ENCODE peak calls at places on chromosome 4, in nine cellular contexts. D is neuronal stem cell, L is fibroblast of lung, X is GM23248, G is tibial artery, U is dorsolateral prefrontal cortex, C is HepG2, Q is right lobe of liver, B is A673. A is an unnamed sample.

GRCh38 chr4:47831026-47831689 is 6.7 kb downstream of the CORIN start:
- DNase-seq in D (no peak), L (no peak), X (no peak), G (no peak), U (no peak), C (no peak), Q (no peak), B (no peak), A (no peak)

GRCh38 chr4:145840162-145840768 is 98.4 kb downstream of the ZNF827 start:
- DNase-seq in D (no peak), L (peak; percentile 64), X (peak; percentile 60), G (no peak), U (no peak), C (peak; percentile 45), Q (no peak), B (peak; percentile 86), A (no peak)

GRCh38 chr4:145098675-145099037 is 545 bp downstream of the ABCE1 start:
- DNase-seq in D (no peak), L (peak; percentile 63), X (peak; percentile 86), G (no peak), U (no peak), C (peak; percentile 56), Q (no peak), B (peak; percentile 43), A (no peak)

GRCh38 chr4:54054501-54054900 is 9.9 kb downstream of the CHIC2 start:
- DNase-seq in D (no peak), L (no peak), X (no peak), G (no peak), U (no peak), C (no peak), Q (no peak), B (no peak), A (no peak)

GRCh38 chr4:129362685-129363274 is 266.8 kb downstream of the C4orf33 start:
- DNase-seq in D (peak; percentile 81), L (peak; percentile 81), X (peak; percentile 70), G (no peak), U (peak; percentile 21), C (peak; percentile 50), Q (peak; percentile 26), B (peak; percentile 76), A (peak; percentile 50)

GRCh38 chr4:176340871-176341685 is 21.3 kb downstream of the SPCS3 start:
- DNase-seq in D (peak; percentile 47), L (peak; percentile 80), X (peak; percentile 72), G (no peak), U (no peak), C (peak; percentile 24), Q (no peak), B (peak; percentile 61), A (no peak)

GRCh38 chr4:14254252-14254651 is 626.7 kb upstream of the BOD1L1 start:
- DNase-seq in D (no peak), L (peak; percentile 10), X (peak; percentile 68), G (peak; percentile 65), U (no peak), C (no peak), Q (peak; percentile 42), B (peak; percentile 53), A (peak; percentile 22)

GRCh38 chr4:173735055-173735454 is 205.0 kb upstream of the HAND2 start:
- DNase-seq in D (no peak), L (peak; percentile 61), X (peak; percentile 60), G (no peak), U (no peak), C (no peak), Q (no peak), B (peak; percentile 48), A (no peak)

GRCh38 chr4:86451560-86452322 is 91.9 kb upstream of the MAPK10 start:
- DNase-seq in D (no peak), L (peak; percentile 34), X (peak; percentile 34), G (no peak), U (no peak), C (no peak), Q (no peak), B (no peak), A (no peak)

GRCh38 chr4:40910706-40911105 is 161.0 kb downstream of the NSUN7 start:
- DNase-seq in D (no peak), L (peak; percentile 53), X (no peak), G (no peak), U (no peak), C (no peak), Q (no peak), B (no peak), A (no peak)

GRCh38 chr4:78057135-78057599 is at the start of gene FRAS1:
- DNase-seq in D (peak; percentile 69), L (peak; percentile 30), X (peak; percentile 69), G (no peak), U (peak; percentile 34), C (peak; percentile 62), Q (peak; percentile 24), B (peak; percentile 17), A (no peak)

GRCh38 chr4:120816385-120816784 is 106.1 kb downstream of the PRDM5 start:
- DNase-seq in D (no peak), L (no peak), X (peak; percentile 39), G (no peak), U (no peak), C (no peak), Q (no peak), B (no peak), A (no peak)

GRCh38 chr4:168021666-168022065 is 70.7 kb upstream of the ANXA10 start:
- DNase-seq in D (no peak), L (peak; percentile 9), X (no peak), G (no peak), U (no peak), C (no peak), Q (no peak), B (no peak), A (no peak)

GRCh38 chr4:138050601-138051000 is 191.5 kb downstream of the SLC7A11 start:
- DNase-seq in D (peak; percentile 26), L (no peak), X (no peak), G (no peak), U (no peak), C (no peak), Q (no peak), B (peak; percentile 40), A (no peak)

GRCh38 chr4:186651624-186652023 is 72.0 kb downstream of the FAT1 start:
- DNase-seq in D (no peak), L (peak; percentile 52), X (no peak), G (peak; percentile 84), U (peak; percentile 57), C (no peak), Q (peak; percentile 37), B (peak; percentile 87), A (no peak)

GRCh38 chr4:150714462-150715438 is 132.8 kb downstream of the MAB21L2 start:
- DNase-seq in D (no peak), L (no peak), X (no peak), G (no peak), U (no peak), C (peak; percentile 73), Q (no peak), B (no peak), A (no peak)

GRCh38 chr4:139988863-139989765 is 164.9 kb downstream of the MAML3 start:
- DNase-seq in D (no peak), L (peak; percentile 91), X (peak; percentile 96), G (no peak), U (peak; percentile 50), C (peak; percentile 16), Q (peak; percentile 30), B (peak; percentile 23), A (no peak)

GRCh38 chr4:17468638-17469221 is 43.2 kb downstream of the QDPR start:
- DNase-seq in D (peak; percentile 47), L (peak; percentile 66), X (peak; percentile 78), G (no peak), U (no peak), C (peak; percentile 13), Q (no peak), B (peak; percentile 74), A (no peak)

GRCh38 chr4:85968945-85969830 is 390.7 kb downstream of the MAPK10 start:
- DNase-seq in D (peak; percentile 24), L (peak; percentile 69), X (peak; percentile 86), G (no peak), U (no peak), C (peak; percentile 33), Q (no peak), B (peak; percentile 56), A (no peak)

GRCh38 chr4:169314906-169315305 is 44.1 kb upstream of the SH3RF1 start:
- DNase-seq in D (no peak), L (peak; percentile 68), X (peak; percentile 58), G (peak; percentile 73), U (peak; percentile 49), C (peak; percentile 91), Q (peak; percentile 83), B (peak; percentile 77), A (no peak)

GRCh38 chr4:35993606-35994005 is 250.7 kb downstream of the ARAP2 start:
- DNase-seq in D (no peak), L (no peak), X (no peak), G (no peak), U (no peak), C (no peak), Q (no peak), B (no peak), A (no peak)

GRCh38 chr4:1487106-1487505 is 80.9 kb upstream of the NKX1-1 start:
- DNase-seq in D (no peak), L (no peak), X (no peak), G (no peak), U (no peak), C (no peak), Q (no peak), B (no peak), A (no peak)
- H3K27me3 ChIP-seq in D (no peaks in the 10 kb centered on the region), L (no peaks in the 10 kb centered on the region), X (peaks cover 15% of the 10 kb centered on the region), G (no peaks in the 10 kb centered on the region), U (peaks cover 36% of the 10 kb centered on the region), C (peaks cover 33% of the 10 kb centered on the region), Q (no peaks in the 10 kb centered on the region), B (no peaks in the 10 kb centered on the region), A (no peaks in the 10 kb centered on the region)

GRCh38 chr4:141022221-141022760 is 111.0 kb downstream of the RNF150 start:
- DNase-seq in D (no peak), L (no peak), X (no peak), G (no peak), U (no peak), C (no peak), Q (no peak), B (peak; percentile 25), A (no peak)
- H3K27ac ChIP-seq in D (no peak overlapping the region), L (no peak overlapping the region), X (no peak overlapping the region), G (peak overlapping the region; percentile 59), U (no peak overlapping the region), C (no peak overlapping the region), Q (no peak overlapping the region), B (peak overlapping the region; percentile 56), A (no peak overlapping the region)

GRCh38 chr4:1155314-1155713 is 17.1 kb downstream of the SPON2 start:
- DNase-seq in D (no peak), L (no peak), X (no peak), G (no peak), U (no peak), C (no peak), Q (no peak), B (no peak), A (no peak)
- H3K4me3 ChIP-seq in D (no peak overlapping the region), L (no peak overlapping the region), X (no peak overlapping the region), G (peak overlapping the region; percentile 41), U (no peak overlapping the region), C (no peak overlapping the region), Q (no peak overlapping the region), B (no peak overlapping the region), A (no peak overlapping the region)

DNA sequence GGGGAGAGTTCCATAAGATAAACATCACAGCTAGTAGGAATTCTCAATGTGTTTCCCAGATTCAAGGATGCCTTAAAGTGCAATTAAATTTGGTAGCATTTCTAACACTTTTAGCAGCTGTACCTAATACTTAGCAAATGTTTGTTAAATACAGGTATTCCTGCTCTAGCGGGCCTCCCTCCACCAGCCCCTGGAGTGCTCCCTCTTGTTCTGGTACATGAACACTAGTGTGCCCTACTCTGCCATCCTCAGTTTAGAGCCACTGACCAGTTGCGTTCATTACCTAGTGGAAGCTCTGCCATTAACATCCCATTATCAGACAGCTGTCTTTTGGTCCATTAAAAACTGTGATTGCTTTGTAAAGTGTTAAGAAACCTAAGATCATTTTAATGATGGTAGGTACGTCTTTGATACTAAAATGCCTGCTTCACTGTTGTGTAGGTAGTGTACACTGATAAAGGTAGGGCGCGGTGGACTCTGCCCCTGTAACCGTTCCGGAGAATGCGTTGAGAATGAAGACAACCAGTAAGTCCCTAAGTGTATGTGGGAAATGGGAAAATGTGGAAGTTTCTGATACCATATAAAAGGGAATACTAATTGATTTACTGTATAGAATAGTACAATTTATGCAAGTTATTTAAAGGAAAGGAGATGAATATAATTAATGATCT is 21.7 kb downstream of the KIAA0232 start:
- DNase-seq in D (no peak), L (no peak), X (no peak), G (no peak), U (no peak), C (no peak), Q (no peak), B (no peak), A (no peak)
- H3K27me3 ChIP-seq in D (no peaks in the 10 kb centered on the region), L (no peaks in the 10 kb centered on the region), X (no peaks in the 10 kb centered on the region), G (no peaks in the 10 kb centered on the region), U (no peaks in the 10 kb centered on the region), C (no peaks in the 10 kb centered on the region), Q (no peaks in the 10 kb centered on the region), B (no peaks in the 10 kb centered on the region), A (no peaks in the 10 kb centered on the region)